ENCODE peak calls at places on chromosomes 6 and 20, in five cellular contexts. J is dorsolateral prefrontal cortex, R is spleen, C is ascending aorta, E is right atrium auricular region. I is an unnamed sample. For H3K27me3, the result is how much of the 10 kb centered on the place peaks cover.

GRCh38 chr20:53070714-53071392 is 98.7 kb downstream of the TSHZ2 start:
- DNase-seq in R (no peak), C (no peak), E (no peak), J (no peak), I (no peak)

GRCh38 chr6:57173056-57173885 is 1.1 kb downstream of the BAG2 start:
- DNase-seq in C (no peak), J (no peak), E (no peak), R (peak), I (peak)

GRCh38 chr20:38290829-38291581 is 13.0 kb upstream of the BPI start:
- DNase-seq in J (no peak), E (peak), C (peak), R (no peak), I (peak)

GRCh38 chr6:142088858-142089216 is 43.9 kb upstream of the GJE1 start:
- DNase-seq in J (no peak), C (no peak), R (no peak), E (no peak), I (peak)

GRCh38 chr20:10671850-10672578 is 1.8 kb downstream of the JAG1 start:
- DNase-seq in J (no peak), E (peak), C (peak), R (peak), I (peak)

GRCh38 chr6:57262491-57262890 is 40.4 kb upstream of the RAB23 start:
- DNase-seq in E (peak), R (no peak), C (peak), J (no peak), I (no peak)

GRCh38 chr6:13892007-13892640 is 32.6 kb upstream of the RNF182 start:
- DNase-seq in J (no peak), C (no peak), R (no peak), E (no peak), I (no peak)

GRCh38 chr6:50836231-50836630 is 17.6 kb downstream of the TFAP2B start:
- DNase-seq in E (no peak), C (no peak), R (no peak), J (no peak), I (no peak)

GRCh38 chr20:19858972-19859371 is 100.9 kb downstream of the RIN2 start:
- DNase-seq in J (no peak), R (no peak), E (no peak), C (no peak), I (no peak)

GRCh38 chr6:34657037-34657306 is 39.6 kb downstream of the ILRUN start:
- DNase-seq in E (no peak), J (no peak), R (no peak), C (no peak), I (no peak)

GRCh38 chr6:159819932-159820640 is 20.0 kb downstream of the PNLDC1 start:
- DNase-seq in R (peak), C (no peak), J (no peak), E (no peak), I (peak)

GRCh38 chr6:159156089-159156488 is 13.1 kb upstream of the FNDC1 start:
- DNase-seq in E (no peak), C (no peak), R (no peak), J (no peak), I (no peak)

GRCh38 chr20:14775778-14776177 is 438.4 kb upstream of the FLRT3 start:
- DNase-seq in C (no peak), R (no peak), J (no peak), E (no peak), I (no peak)

GRCh38 chr6:40328376-40328987 is 258.7 kb downstream of the LRFN2 start:
- DNase-seq in E (no peak), J (no peak), C (no peak), R (no peak), I (peak)

GRCh38 chr6:43052842-43053544 is 658 bp downstream of the CUL7 start:
- DNase-seq in E (no peak), C (no peak), J (no peak), R (no peak), I (peak)

GRCh38 chr6:56642366-56643261 is at the start of gene DST:
- DNase-seq in E (no peak), C (no peak), R (no peak), J (no peak), I (no peak)

GRCh38 chr6:42988486-42989020 is 4.2 kb downstream of the PPP2R5D start:
- DNase-seq in C (no peak), E (no peak), R (no peak), J (no peak), I (no peak)

GRCh38 chr20:25460591-25461280 is 53.3 kb downstream of the GINS1 start:
- DNase-seq in E (no peak), C (no peak), J (no peak), R (peak), I (no peak)

GRCh38 chr6:108250240-108250866 is 10.5 kb downstream of the SNX3 start:
- DNase-seq in E (no peak), J (no peak), R (no peak), C (no peak), I (peak)

GRCh38 chr6:161498359-161498758 is 224.5 kb upstream of the AGPAT4 start:
- DNase-seq in J (no peak), C (no peak), E (no peak), R (no peak), I (peak)

GRCh38 chr6:30789606-30790005 is 45.3 kb upstream of the IER3 start:
- DNase-seq in C (no peak), R (no peak), E (no peak), J (no peak), I (no peak)

GRCh38 chr20:63740070-63740500 is 509 bp downstream of the SLC2A4RG start:
- DNase-seq in C (peak), E (no peak), R (peak), J (no peak), I (no peak)

GRCh38 chr6:125570546-125570945 is 178.9 kb upstream of the HEY2 start:
- DNase-seq in R (no peak), J (no peak), E (no peak), C (no peak), I (no peak)

GRCh38 chr20:45064812-45065211 is 36.1 kb downstream of the KCNS1 start:
- DNase-seq in R (no peak), J (no peak), C (no peak), E (no peak), I (no peak)

GRCh38 chr20:4406627-4407026 is 315.1 kb upstream of the PRND start:
- DNase-seq in R (no peak), C (no peak), E (no peak), J (no peak), I (no peak)

GRCh38 chr6:11120273-11121005 is 8.9 kb upstream of the ERVFRD-1 start:
- DNase-seq in R (no peak), E (no peak), J (no peak), C (no peak), I (no peak)

GRCh38 chr6:128882560-128882959 is 378 bp upstream of the LAMA2 start:
- DNase-seq in E (no peak), C (no peak), J (no peak), R (no peak), I (peak)

GRCh38 chr6:157669747-157670216 is 153.3 kb upstream of the SNX9 start:
- DNase-seq in R (peak), C (peak), E (peak), J (peak), I (peak)

GRCh38 chr6:131954775-131955107 is 3.6 kb upstream of the CCN2 start:
- DNase-seq in J (no peak), C (peak), E (peak), R (no peak), I (no peak)

GRCh38 chr20:31594558-31595379 is 10.3 kb upstream of the ID1 start:
- DNase-seq in J (no peak), R (no peak), C (no peak), E (peak), I (peak)

GRCh38 chr6:167748458-167749379 is 78.0 kb upstream of the AFDN start:
- DNase-seq in R (peak), E (no peak), J (no peak), C (no peak), I (peak)

GRCh38 chr6:45675634-45676033 is 297.9 kb upstream of the SUPT3H start:
- DNase-seq in R (no peak), J (no peak), E (no peak), C (no peak), I (peak)

GRCh38 chr6:16163535-16164300 is 34.8 kb downstream of the MYLIP start:
- DNase-seq in C (no peak), J (no peak), E (no peak), R (no peak), I (no peak)

GRCh38 chr20:33835773-33836172 is 24.6 kb downstream of the CHMP4B start:
- DNase-seq in C (no peak), R (no peak), J (no peak), E (no peak), I (no peak)

GRCh38 chr20:51358032-51358724 is 184.3 kb downstream of the NFATC2 start:
- DNase-seq in J (no peak), E (no peak), C (no peak), R (no peak), I (no peak)

GRCh38 chr20:41058007-41058673 is 29.5 kb downstream of the TOP1 start:
- DNase-seq in J (no peak), E (no peak), C (no peak), R (no peak), I (no peak)

DNA sequence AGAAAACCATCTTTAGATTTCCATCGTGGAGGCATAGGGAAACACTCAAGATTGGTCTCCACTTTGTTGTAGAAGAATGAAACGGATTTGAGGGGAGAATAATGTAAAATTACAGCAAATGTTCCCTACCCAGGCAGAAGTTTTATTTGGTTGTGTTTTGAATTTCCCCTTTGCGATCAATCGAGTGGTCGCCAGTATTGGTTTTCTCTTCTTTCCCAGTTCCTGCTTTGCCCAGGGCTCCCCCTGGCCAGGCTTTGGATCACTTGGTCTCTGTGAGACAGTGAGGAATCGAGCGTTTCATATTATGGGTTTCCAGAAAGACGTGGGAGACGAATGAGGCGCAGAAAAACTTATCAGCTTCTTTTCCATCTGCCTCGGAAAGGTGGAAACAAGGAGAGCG is 7.3 kb upstream of the TBX18 start:
- DNase-seq in J (no peak), C (no peak), E (no peak), R (no peak), I (peak)
- H3K27me3 ChIP-seq in J (half or more), C (under half), E (under half), R (half or more), I (half or more)

GRCh38 chr6:151681426-151682059 is 125.9 kb upstream of the ESR1 start:
- DNase-seq in E (no peak), R (no peak), J (no peak), C (no peak), I (no peak)
- H3K4me3 ChIP-seq in E (no peak), R (peak), J (no peak), C (peak), I (no peak)

GRCh38 chr6:139657121-139657520 is 282.7 kb upstream of the CITED2 start:
- DNase-seq in R (no peak), J (no peak), E (no peak), C (no peak), I (no peak)

GRCh38 chr6:139653136-139653535 is 278.7 kb upstream of the CITED2 start:
- DNase-seq in E (no peak), J (no peak), R (no peak), C (no peak), I (no peak)

GRCh38 chr6:139654888-139655782 is 280.7 kb upstream of the CITED2 start:
- DNase-seq in R (no peak), C (no peak), J (no peak), E (no peak), I (no peak)

GRCh38 chr6:139655783-139656705 is 281.6 kb upstream of the CITED2 start:
- DNase-seq in J (no peak), R (no peak), C (no peak), E (no peak), I (no peak)

GRCh38 chr6:139654309-139654708 is 279.9 kb upstream of the CITED2 start:
- DNase-seq in R (no peak), J (no peak), C (no peak), E (no peak), I (no peak)
- H3K27ac ChIP-seq in R (no peak), J (no peak), C (no peak), E (no peak), I (no peak)

DNA sequence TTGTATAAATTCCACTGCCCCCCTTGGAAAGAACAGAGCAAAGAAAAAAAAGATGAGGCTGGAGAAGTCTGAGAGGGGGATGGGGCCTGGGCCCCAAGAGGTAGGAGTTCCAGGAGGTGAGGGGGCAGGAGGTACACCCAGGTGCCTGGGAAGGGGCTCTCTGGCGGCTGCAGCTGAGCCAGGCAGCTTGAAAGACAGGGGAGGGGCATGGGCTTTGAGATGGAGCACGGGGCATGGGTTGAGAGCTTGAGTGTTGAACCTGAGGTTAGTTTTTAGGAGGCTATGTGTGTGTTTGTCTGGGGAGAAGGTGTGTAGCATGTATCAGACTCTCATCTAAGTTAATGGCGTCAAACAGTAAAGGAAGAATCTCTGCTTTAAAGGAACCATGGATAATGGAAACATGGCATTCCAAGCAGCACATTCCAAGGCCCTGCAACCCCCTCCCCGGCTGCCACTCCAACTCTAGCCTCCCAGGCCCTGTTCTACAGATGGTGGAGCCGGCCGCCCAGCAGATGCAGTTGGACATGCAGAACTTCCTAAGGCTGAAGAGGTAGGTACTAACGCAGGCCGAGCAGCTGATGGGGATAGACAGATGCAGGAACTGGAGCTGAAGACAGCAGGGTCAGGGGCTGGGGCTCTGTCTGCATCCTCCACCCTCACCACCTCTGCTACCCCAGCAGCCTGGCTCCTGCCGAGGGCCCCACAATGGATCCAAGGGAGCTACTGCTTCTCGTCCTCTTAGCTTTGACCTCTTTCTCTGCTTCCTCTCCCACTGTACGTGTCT is 42.1 kb downstream of the MDFI start:
- DNase-seq in J (peak), C (no peak), R (peak), E (no peak), I (peak)
- H3K27me3 ChIP-seq in J (under half), C (under half), R (under half), E (under half), I (under half)

GRCh38 chr6:127866766-127867165 is 34.1 kb downstream of the THEMIS start:
- DNase-seq in J (no peak), R (no peak), E (no peak), C (no peak), I (no peak)

GRCh38 chr6:127869183-127869582 is 31.7 kb downstream of the THEMIS start:
- DNase-seq in R (no peak), J (peak), C (no peak), E (no peak), I (no peak)

GRCh38 chr6:127865108-127865507 is 35.8 kb downstream of the THEMIS start:
- DNase-seq in R (no peak), J (no peak), E (no peak), C (no peak), I (no peak)

GRCh38 chr6:127868338-127868737 is 32.5 kb downstream of the THEMIS start:
- DNase-seq in J (no peak), R (no peak), C (no peak), E (no peak), I (no peak)

DNA sequence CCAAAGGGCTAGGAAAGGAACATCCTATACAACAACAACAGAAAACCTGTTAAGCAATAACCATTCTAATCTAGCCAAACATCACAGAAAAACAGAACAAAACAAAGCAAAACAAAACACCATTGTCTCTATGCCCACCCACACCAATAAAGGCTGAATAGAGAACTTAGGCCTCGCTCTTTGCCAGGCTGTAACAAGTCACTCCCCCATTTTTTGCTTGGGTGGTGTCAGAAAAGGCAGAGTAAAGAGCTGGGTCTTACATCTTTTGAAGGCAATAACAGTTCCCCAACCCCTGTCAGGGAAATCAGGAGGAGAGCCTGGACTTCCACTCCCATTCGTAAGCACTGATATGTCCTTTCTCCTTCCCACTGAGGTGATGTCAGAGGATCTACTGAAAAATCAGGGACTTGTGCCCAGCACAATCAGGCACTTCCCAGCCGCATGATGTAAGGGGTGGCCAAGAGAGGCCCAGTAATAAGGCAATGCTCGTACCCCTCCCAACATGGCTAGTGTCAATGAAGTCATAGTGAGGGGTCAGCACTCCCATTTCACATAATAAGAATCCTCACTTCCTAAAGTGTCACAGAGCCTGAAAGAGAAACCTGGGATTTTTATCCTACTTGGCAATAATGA is 31.0 kb downstream of the THEMIS start:
- DNase-seq in J (peak), E (no peak), C (no peak), R (no peak), I (peak)
- H3K4me3 ChIP-seq in J (no peak), E (no peak), C (no peak), R (no peak), I (no peak)

I was measured in endodermal cell.